ENCODE peak calls at places on chromosomes 1 and 21, in four cellular contexts. E is WTC11, O is endothelial cell of umbilical vein, C is A549. A is an unnamed sample.

GRCh38 chr1:63621075-63621474 is 27.9 kb downstream of the PGM1 start:
- DNase-seq in E (no peak), C (no peak), O (no peak), A (no peak)

GRCh38 chr1:8595919-8596318 is 221.5 kb downstream of the RERE start:
- DNase-seq in O (no peak), E (no peak), C (no peak), A (no peak)

GRCh38 chr1:204445860-204446412 is 34.3 kb upstream of the PPP1R15B start:
- DNase-seq in O (peak), E (peak), C (peak), A (peak)

GRCh38 chr21:39661740-39662139 is 49.0 kb downstream of the B3GALT5 start:
- DNase-seq in C (no peak), O (no peak), E (no peak), A (no peak)

GRCh38 chr1:57019240-57019805 is 53.5 kb upstream of the C8B start:
- DNase-seq in E (no peak), C (no peak), O (no peak), A (no peak)

GRCh38 chr1:109193653-109194590 is 19.8 kb upstream of the SARS1 start:
- DNase-seq in C (peak), E (peak), O (peak), A (peak)

GRCh38 chr1:183945432-183946308 is 91.9 kb downstream of the COLGALT2 start:
- DNase-seq in E (peak), O (no peak), C (no peak), A (peak)

GRCh38 chr1:14552246-14552970 is 46.1 kb upstream of the KAZN start:
- DNase-seq in C (no peak), O (no peak), E (no peak), A (no peak)

GRCh38 chr1:8562881-8563865 is 245.3 kb downstream of the SLC45A1 start:
- DNase-seq in O (peak), C (no peak), E (no peak), A (no peak)

GRCh38 chr1:152141971-152142584 is 16.9 kb downstream of the RPTN start:
- DNase-seq in C (peak), E (peak), O (peak), A (peak)

GRCh38 chr1:168556647-168557046 is 12.8 kb upstream of the XCL2 start:
- DNase-seq in C (no peak), O (no peak), E (no peak), A (no peak)

GRCh38 chr1:18324246-18324645 is 156.5 kb upstream of the KLHDC7A start:
- DNase-seq in O (no peak), E (peak), C (no peak), A (peak)

GRCh38 chr1:206686486-206687249 is 2.0 kb downstream of the MAPKAPK2 start:
- DNase-seq in E (no peak), O (no peak), C (peak), A (no peak)

GRCh38 chr1:13723810-13724209 is 23.8 kb downstream of the PRDM2 start:
- DNase-seq in O (no peak), C (no peak), E (no peak), A (no peak)

GRCh38 chr1:22903113-22903512 is 69.6 kb downstream of the LACTBL1 start:
- DNase-seq in E (no peak), O (no peak), C (no peak), A (no peak)

GRCh38 chr1:154960446-154961136 is 991 bp downstream of the PYGO2 start:
- DNase-seq in O (peak), E (no peak), C (no peak), A (no peak)

GRCh38 chr1:4309676-4310320 is 344.6 kb upstream of the AJAP1 start:
- DNase-seq in E (no peak), O (no peak), C (no peak), A (no peak)

GRCh38 chr1:55129194-55129728 is 85.9 kb downstream of the USP24 start:
- DNase-seq in E (no peak), C (no peak), O (peak), A (no peak)

GRCh38 chr1:30388386-30388785 is 335.0 kb downstream of the MATN1 start:
- DNase-seq in C (no peak), O (no peak), E (no peak), A (no peak)

GRCh38 chr1:79232831-79233230 is 226.3 kb upstream of the ADGRL4 start:
- DNase-seq in O (no peak), C (no peak), E (no peak), A (no peak)

GRCh38 chr1:244852694-244853093 is 11.6 kb downstream of the HNRNPU start:
- DNase-seq in C (no peak), O (no peak), E (no peak), A (no peak)

GRCh38 chr1:26317612-26318337 is at the start of gene CD52:
- DNase-seq in O (no peak), E (peak), C (no peak), A (peak)

GRCh38 chr1:234601217-234602017 is 8.6 kb downstream of the IRF2BP2 start:
- DNase-seq in O (peak), C (no peak), E (no peak), A (peak)

GRCh38 chr1:171841050-171841910 is at the start of gene DNM3:
- DNase-seq in C (peak), O (peak), E (peak), A (peak)

GRCh38 chr1:215407575-215407974 is 159.5 kb upstream of the KCTD3 start:
- DNase-seq in C (no peak), E (no peak), O (peak), A (no peak)

GRCh38 chr1:238252033-238252802 is 361.5 kb upstream of the ZP4 start:
- DNase-seq in E (peak), C (peak), O (no peak), A (no peak)

GRCh38 chr1:150516050-150516591 is 569 bp downstream of the FALEC start:
- DNase-seq in C (no peak), O (peak), E (no peak), A (peak)

GRCh38 chr1:4485398-4485797 is 169.0 kb upstream of the AJAP1 start:
- DNase-seq in E (no peak), C (no peak), O (no peak), A (no peak)

GRCh38 chr1:192243721-192244120 is 73.1 kb upstream of the RGS21 start:
- DNase-seq in C (no peak), E (no peak), O (no peak), A (no peak)

GRCh38 chr1:205593967-205594366 is 37.8 kb downstream of the ELK4 start:
- DNase-seq in O (no peak), C (no peak), E (no peak), A (no peak)

GRCh38 chr1:230849451-230850194 is 18.7 kb downstream of the C1orf198 start:
- DNase-seq in E (no peak), C (no peak), O (peak), A (no peak)

GRCh38 chr1:186648606-186649005 is 31.6 kb downstream of the PTGS2 start:
- DNase-seq in C (no peak), E (no peak), O (no peak), A (no peak)

GRCh38 chr1:106254748-106255147 is 801.7 kb upstream of the PRMT6 start:
- DNase-seq in O (no peak), C (no peak), E (no peak), A (no peak)

GRCh38 chr1:207789792-207790787 is 38.2 kb downstream of the CD46 start:
- DNase-seq in C (no peak), E (no peak), O (no peak), A (no peak)

DNA sequence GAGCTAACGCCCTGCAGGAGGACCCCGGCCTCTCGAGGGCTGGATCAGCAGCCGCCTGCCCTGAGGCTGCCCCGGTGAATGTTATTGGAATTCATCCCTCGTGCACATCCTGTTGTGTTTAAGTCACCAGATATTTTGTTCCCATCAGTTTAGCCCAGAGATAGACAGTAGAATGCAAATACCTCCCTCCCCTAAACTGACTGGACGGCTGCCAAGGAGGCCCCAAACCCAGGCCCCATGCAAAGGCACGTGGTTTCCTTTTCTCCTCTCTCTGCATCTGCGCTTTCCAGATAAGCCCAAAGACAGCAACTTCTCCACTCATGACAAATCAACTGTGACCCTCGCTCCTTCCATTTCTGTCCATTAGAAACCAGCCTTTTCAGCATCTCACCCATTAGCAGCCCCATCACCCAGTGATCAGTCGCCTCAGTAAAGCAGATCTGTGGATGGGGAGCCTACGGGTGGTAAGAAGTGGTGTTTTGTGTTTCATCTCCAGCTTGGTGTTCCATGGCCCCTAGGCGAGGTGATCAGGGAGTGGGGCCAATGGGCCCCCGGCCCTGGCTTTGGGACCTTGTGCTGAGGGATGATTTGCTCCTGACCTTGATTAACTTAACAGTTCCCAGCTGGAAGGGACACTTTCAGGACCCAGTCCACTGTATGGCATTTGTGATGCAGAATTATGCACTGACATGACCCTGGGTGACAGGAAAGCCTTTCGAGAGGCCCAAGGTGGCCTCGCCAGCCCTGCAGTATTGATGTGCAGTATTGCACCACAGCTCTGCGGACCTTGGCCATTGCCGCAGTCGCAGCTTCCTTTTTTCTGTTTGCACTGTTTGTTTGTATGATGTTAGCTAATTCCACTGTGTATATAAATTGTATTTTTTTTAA is 5.2 kb downstream of the NPPA start:
- DNase-seq in O (peak), E (no peak), C (no peak), A (peak)
- TF ChIP-seq MAX in O (peak), E (no peak), C (no peak), A (peak)

GRCh38 chr1:98323906-98324358 is 337.6 kb upstream of the SNX7 start:
- DNase-seq in O (peak), E (no peak), C (peak), A (no peak)
- TF ChIP-seq MAX in O (no peak), E (no peak), C (peak), A (no peak)

GRCh38 chr1:164660415-164661174 is 101.6 kb downstream of the PBX1 start:
- DNase-seq in C (no peak), E (no peak), O (no peak), A (no peak)
- TF ChIP-seq MAX in C (no peak), E (no peak), O (no peak), A (no peak)

GRCh38 chr1:102186541-102186940 is 189.8 kb upstream of the OLFM3 start:
- DNase-seq in E (no peak), C (no peak), O (no peak), A (no peak)

GRCh38 chr1:102190429-102190828 is 193.7 kb upstream of the OLFM3 start:
- DNase-seq in O (no peak), C (no peak), E (no peak), A (no peak)

GRCh38 chr1:102191723-102192122 is 195.0 kb upstream of the OLFM3 start:
- DNase-seq in O (peak), C (no peak), E (no peak), A (no peak)
- TF ChIP-seq MAX in O (no peak), C (no peak), E (no peak), A (no peak)

GRCh38 chr1:112719706-112720105 is 4.6 kb upstream of the PPM1J start:
- DNase-seq in O (no peak), C (no peak), E (no peak), A (no peak)

GRCh38 chr1:112716133-112716720 is 1.1 kb upstream of the PPM1J start:
- DNase-seq in O (peak), C (peak), E (peak), A (peak)

GRCh38 chr1:112721966-112722524 is 6.9 kb upstream of the PPM1J start:
- DNase-seq in E (no peak), C (no peak), O (no peak), A (no peak)

GRCh38 chr1:112717263-112717662 is 2.1 kb upstream of the PPM1J start:
- DNase-seq in C (no peak), O (no peak), E (no peak), A (no peak)

DNA sequence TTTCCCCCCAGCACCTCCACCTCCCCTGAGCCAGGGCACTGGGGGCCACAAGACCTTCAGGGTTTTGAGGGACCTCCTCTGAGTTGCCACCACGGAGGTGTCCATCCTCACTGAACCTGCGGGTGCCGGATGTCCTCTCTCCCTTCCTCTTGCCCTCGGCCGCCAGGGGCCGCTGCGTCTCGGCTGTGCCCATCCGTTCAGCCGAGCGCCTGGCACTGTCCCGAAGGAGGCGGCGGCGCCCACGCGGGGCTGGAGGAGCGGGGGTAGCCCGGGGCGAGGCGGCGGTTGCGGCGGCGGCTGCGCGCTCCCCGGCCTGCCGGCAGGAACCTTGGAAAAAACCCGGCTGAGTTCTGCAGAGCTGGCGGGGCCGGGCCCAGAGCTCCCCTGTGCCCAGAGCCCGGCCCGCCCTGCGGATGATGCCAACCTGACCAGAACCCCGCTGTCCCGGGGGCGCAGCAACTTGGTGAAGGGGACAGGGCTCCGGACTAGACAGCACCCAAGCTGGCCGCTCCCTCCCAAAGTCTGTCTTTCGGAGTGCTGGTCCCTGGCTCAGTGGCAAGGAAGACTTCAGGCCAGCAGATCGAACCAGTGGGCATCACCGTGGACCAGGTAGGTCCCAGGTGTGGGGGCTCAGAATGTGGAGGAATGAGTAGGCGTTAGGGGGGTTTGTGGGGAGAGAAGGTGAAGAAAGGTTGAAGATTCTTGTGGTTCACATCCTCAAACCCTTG is 3.7 kb upstream of the PPM1J start:
- DNase-seq in C (peak), O (peak), E (peak), A (peak)
- TF ChIP-seq MAX in C (no peak), O (no peak), E (no peak), A (no peak)

DNA sequence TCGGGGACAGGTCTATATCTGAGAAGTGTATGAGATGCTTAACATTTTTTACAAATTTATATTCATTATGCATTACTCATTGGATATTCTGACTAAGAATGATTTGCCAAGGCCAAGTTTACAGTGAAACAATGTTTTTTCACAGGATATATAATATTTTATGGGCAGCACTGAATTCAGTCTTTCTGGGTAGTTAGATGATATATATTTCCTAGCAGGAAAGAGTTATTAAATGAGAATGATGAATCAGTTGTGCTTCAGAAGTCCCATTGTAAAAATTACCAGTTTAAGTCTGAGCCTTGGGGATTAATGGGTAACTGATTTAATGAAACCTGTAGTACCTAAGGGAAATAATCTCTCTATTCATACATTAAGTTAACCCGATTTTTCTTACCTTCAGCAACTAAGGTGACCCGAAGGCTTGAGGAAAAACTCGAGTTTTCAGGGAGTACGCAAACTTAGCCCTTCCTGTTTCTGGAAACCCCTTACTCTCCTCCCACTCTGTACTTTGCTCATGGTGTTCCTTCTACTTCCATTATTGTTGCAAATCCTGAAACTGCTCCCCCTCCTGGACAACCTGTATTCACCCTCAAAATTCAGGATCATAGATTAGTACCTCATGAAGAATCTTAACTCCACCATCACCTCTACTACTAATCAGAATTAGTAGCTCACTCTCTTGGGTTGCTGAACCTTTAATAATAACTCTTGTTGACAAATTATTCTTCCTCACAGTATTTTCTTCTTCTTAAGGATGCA is 135.1 kb downstream of the AK5 start:
- DNase-seq in C (no peak), O (peak), E (peak), A (peak)
- TF ChIP-seq MAX in C (no peak), O (no peak), E (no peak), A (no peak)

GRCh38 chr21:43287974-43288755 is 119.4 kb downstream of the CRYAA start:
- DNase-seq in C (no peak), O (no peak), E (no peak), A (no peak)

GRCh38 chr21:43286196-43286595 is 117.4 kb downstream of the CRYAA start:
- DNase-seq in O (no peak), E (no peak), C (no peak), A (no peak)

GRCh38 chr21:43289442-43289841 is 120.6 kb downstream of the CRYAA start:
- DNase-seq in C (no peak), E (no peak), O (no peak), A (no peak)

GRCh38 chr21:43289966-43290365 is 121.2 kb downstream of the CRYAA start:
- DNase-seq in O (no peak), E (no peak), C (no peak), A (no peak)

DNA sequence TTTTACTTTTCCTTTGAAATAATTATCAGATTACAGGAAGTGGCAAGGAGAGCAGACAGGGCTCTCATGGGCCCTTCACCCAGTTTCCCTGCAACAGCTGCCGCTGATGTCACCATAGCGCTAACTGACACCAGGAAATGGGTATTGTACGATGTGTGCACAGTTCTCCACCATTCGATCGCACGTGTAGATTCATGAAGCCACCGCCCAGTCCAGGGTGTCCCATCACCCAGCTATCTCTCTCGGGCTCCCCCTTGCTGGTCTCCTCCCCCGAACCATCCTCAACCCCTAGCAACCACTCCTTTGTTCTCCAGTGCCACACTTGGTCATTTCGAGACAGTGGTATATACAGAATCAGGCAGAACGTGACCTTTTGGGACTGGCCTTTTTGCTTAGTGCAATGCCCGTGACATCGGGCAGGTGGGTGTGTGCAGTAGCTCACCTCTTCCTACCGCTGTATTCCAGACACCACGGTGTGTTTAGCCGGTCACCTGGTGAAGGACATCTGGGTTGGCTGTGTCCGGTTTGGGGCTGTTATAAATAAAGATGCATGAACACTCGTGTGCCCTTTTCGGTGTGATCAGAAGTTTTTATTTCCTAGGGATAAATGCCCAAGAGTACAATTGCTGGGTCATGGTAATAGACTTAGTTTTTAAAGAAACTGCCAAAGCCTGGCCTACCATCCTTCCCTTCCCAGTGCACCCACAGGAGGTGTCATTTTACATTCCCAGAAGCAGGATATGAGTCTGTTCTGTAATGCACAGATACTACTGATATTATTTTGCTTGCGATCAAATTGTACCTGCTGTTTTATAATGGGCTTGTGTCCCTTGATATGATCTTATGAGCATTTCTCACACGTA is 118.5 kb downstream of the CRYAA start:
- DNase-seq in C (no peak), O (no peak), E (no peak), A (peak)
- TF ChIP-seq MAX in C (no peak), O (no peak), E (no peak), A (no peak)

DNA sequence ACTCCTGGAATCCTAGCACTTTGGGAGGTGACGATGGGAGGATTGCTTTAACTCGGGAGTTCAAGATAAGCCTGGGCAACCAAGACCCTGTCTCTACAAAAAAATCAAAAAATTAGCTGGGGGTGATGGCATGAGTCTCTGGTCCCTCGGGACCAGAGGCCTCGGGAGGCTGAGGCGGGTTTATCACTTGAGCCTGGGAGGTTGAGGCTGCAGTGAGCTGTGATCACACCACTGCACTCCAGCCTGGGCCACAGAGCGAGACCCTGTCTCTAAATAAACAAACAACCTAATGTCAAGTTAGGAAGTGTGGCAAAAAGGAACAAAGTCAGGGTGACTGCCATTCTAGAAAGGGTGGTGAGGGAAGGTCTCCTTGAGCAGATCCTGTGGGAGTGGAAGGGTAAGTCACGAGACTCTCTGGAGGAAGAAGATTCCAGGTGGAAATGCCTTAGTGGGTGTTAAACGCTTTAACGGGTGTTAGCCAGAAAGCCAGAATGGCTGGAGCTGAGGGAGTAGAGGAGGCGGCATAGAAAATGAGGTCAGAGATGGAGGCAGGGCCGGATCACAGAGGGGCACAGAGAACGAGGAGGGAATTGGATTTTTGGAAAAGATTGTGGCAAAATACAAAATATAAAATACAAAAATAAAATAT is 62.2 kb upstream of the ATP5PO start:
- DNase-seq in O (no peak), C (no peak), E (no peak), A (no peak)
- TF ChIP-seq MAX in O (no peak), C (no peak), E (no peak), A (no peak)